ENCODE peak calls at places on chromosomes 16 and 17, in six cellular contexts. One of them, this sample, is unnamed.

GRCh38 chr17:3556905-3557767 is 476 bp downstream of the TRPV3 start:
- DNase-seq in heart left ventricle: no peak
- DNase-seq in CD8-positive, alpha-beta T cell: no peak
- DNase-seq in RWPE1: peak
- DNase-seq in AG10803: no peak
- DNase-seq in heart right ventricle: no peak
- DNase-seq in this sample: no peak

GRCh38 chr17:67232441-67232840 is 12.6 kb downstream of the HELZ start:
- DNase-seq in heart right ventricle: no peak
- DNase-seq in CD8-positive, alpha-beta T cell: no peak
- DNase-seq in RWPE1: no peak
- DNase-seq in AG10803: no peak
- DNase-seq in heart left ventricle: no peak
- DNase-seq in this sample: no peak

GRCh38 chr17:66904760-66905637 is 59.5 kb upstream of the CACNG4 start:
- DNase-seq in heart left ventricle: peak
- DNase-seq in CD8-positive, alpha-beta T cell: no peak
- DNase-seq in heart right ventricle: peak
- DNase-seq in AG10803: peak
- DNase-seq in RWPE1: peak
- DNase-seq in this sample: peak

GRCh38 chr17:16953841-16954240 is 18.1 kb downstream of the TNFRSF13B start:
- DNase-seq in AG10803: no peak
- DNase-seq in heart left ventricle: no peak
- DNase-seq in RWPE1: no peak
- DNase-seq in heart right ventricle: no peak
- DNase-seq in CD8-positive, alpha-beta T cell: no peak
- DNase-seq in this sample: no peak

GRCh38 chr16:29304251-29304900 is 102.1 kb downstream of the NPIPB11 start:
- DNase-seq in RWPE1: no peak
- DNase-seq in heart right ventricle: no peak
- DNase-seq in CD8-positive, alpha-beta T cell: no peak
- DNase-seq in AG10803: no peak
- DNase-seq in heart left ventricle: no peak
- DNase-seq in this sample: no peak

GRCh38 chr16:70578035-70578434 is 54.4 kb downstream of the SF3B3 start:
- DNase-seq in heart right ventricle: no peak
- DNase-seq in AG10803: no peak
- DNase-seq in RWPE1: no peak
- DNase-seq in CD8-positive, alpha-beta T cell: no peak
- DNase-seq in heart left ventricle: peak
- DNase-seq in this sample: no peak

GRCh38 chr17:76394166-76394565 is 9.8 kb downstream of the SPHK1 start:
- DNase-seq in CD8-positive, alpha-beta T cell: no peak
- DNase-seq in heart right ventricle: no peak
- DNase-seq in AG10803: no peak
- DNase-seq in RWPE1: peak
- DNase-seq in heart left ventricle: no peak
- DNase-seq in this sample: no peak

GRCh38 chr17:12918132-12918531 is 99.7 kb downstream of the ELAC2 start:
- DNase-seq in CD8-positive, alpha-beta T cell: no peak
- DNase-seq in heart right ventricle: no peak
- DNase-seq in RWPE1: no peak
- DNase-seq in heart left ventricle: no peak
- DNase-seq in AG10803: no peak
- DNase-seq in this sample: no peak

GRCh38 chr17:6178959-6179358 is 108.8 kb downstream of the WSCD1 start:
- DNase-seq in AG10803: no peak
- DNase-seq in CD8-positive, alpha-beta T cell: no peak
- DNase-seq in heart right ventricle: no peak
- DNase-seq in heart left ventricle: no peak
- DNase-seq in RWPE1: no peak
- DNase-seq in this sample: no peak

GRCh38 chr16:4746991-4747574 is 12.7 kb downstream of the DNAAF8 start:
- DNase-seq in RWPE1: no peak
- DNase-seq in AG10803: peak
- DNase-seq in CD8-positive, alpha-beta T cell: no peak
- DNase-seq in heart left ventricle: no peak
- DNase-seq in heart right ventricle: no peak
- DNase-seq in this sample: no peak

GRCh38 chr17:32283745-32284207 is 18.1 kb downstream of the RHBDL3 start:
- DNase-seq in heart left ventricle: no peak
- DNase-seq in RWPE1: no peak
- DNase-seq in AG10803: peak
- DNase-seq in heart right ventricle: no peak
- DNase-seq in CD8-positive, alpha-beta T cell: no peak
- DNase-seq in this sample: no peak

GRCh38 chr17:72538921-72539352 is 418.1 kb downstream of the SOX9 start:
- DNase-seq in RWPE1: no peak
- DNase-seq in heart right ventricle: no peak
- DNase-seq in CD8-positive, alpha-beta T cell: no peak
- DNase-seq in AG10803: no peak
- DNase-seq in heart left ventricle: no peak
- DNase-seq in this sample: no peak

GRCh38 chr17:33732116-33732515 is 439.0 kb upstream of the ASIC2 start:
- DNase-seq in RWPE1: peak
- DNase-seq in CD8-positive, alpha-beta T cell: no peak
- DNase-seq in heart right ventricle: no peak
- DNase-seq in heart left ventricle: no peak
- DNase-seq in AG10803: no peak
- DNase-seq in this sample: no peak

GRCh38 chr16:63315229-63315628 is 1279.0 kb upstream of the CDH8 start:
- DNase-seq in RWPE1: no peak
- DNase-seq in heart right ventricle: no peak
- DNase-seq in AG10803: no peak
- DNase-seq in heart left ventricle: no peak
- DNase-seq in CD8-positive, alpha-beta T cell: no peak
- DNase-seq in this sample: no peak

GRCh38 chr16:84594725-84595038 is 23.2 kb downstream of the COTL1 start:
- DNase-seq in heart right ventricle: no peak
- DNase-seq in heart left ventricle: no peak
- DNase-seq in AG10803: no peak
- DNase-seq in CD8-positive, alpha-beta T cell: no peak
- DNase-seq in RWPE1: no peak
- DNase-seq in this sample: no peak

GRCh38 chr17:30812218-30813177 is 12.0 kb downstream of the CRLF3 start:
- DNase-seq in CD8-positive, alpha-beta T cell: peak
- DNase-seq in AG10803: peak
- DNase-seq in heart right ventricle: no peak
- DNase-seq in RWPE1: peak
- DNase-seq in heart left ventricle: no peak
- DNase-seq in this sample: no peak

GRCh38 chr17:13228225-13228624 is 210.4 kb upstream of the ELAC2 start:
- DNase-seq in RWPE1: no peak
- DNase-seq in heart right ventricle: no peak
- DNase-seq in CD8-positive, alpha-beta T cell: no peak
- DNase-seq in AG10803: no peak
- DNase-seq in heart left ventricle: no peak
- DNase-seq in this sample: no peak

GRCh38 chr16:24491721-24492120 is 47.6 kb upstream of the RBBP6 start:
- DNase-seq in RWPE1: peak
- DNase-seq in AG10803: no peak
- DNase-seq in heart left ventricle: no peak
- DNase-seq in heart right ventricle: no peak
- DNase-seq in CD8-positive, alpha-beta T cell: no peak
- DNase-seq in this sample: no peak

GRCh38 chr16:25478476-25478875 is 213.3 kb upstream of the HS3ST4 start:
- DNase-seq in heart left ventricle: no peak
- DNase-seq in AG10803: no peak
- DNase-seq in RWPE1: no peak
- DNase-seq in heart right ventricle: no peak
- DNase-seq in CD8-positive, alpha-beta T cell: no peak
- DNase-seq in this sample: no peak

GRCh38 chr16:46736695-46737094 is 11.4 kb downstream of the MYLK3 start:
- DNase-seq in heart right ventricle: no peak
- DNase-seq in CD8-positive, alpha-beta T cell: no peak
- DNase-seq in RWPE1: no peak
- DNase-seq in heart left ventricle: no peak
- DNase-seq in AG10803: no peak
- DNase-seq in this sample: no peak

GRCh38 chr16:468072-468821 is 42.8 kb downstream of the RAB11FIP3 start:
- DNase-seq in heart right ventricle: no peak
- DNase-seq in heart left ventricle: no peak
- DNase-seq in RWPE1: no peak
- DNase-seq in AG10803: no peak
- DNase-seq in CD8-positive, alpha-beta T cell: no peak
- DNase-seq in this sample: no peak
- TF ChIP-seq CTCF in heart right ventricle: no peak
- TF ChIP-seq CTCF in heart left ventricle: no peak
- TF ChIP-seq CTCF in RWPE1: no peak
- TF ChIP-seq CTCF in AG10803: no peak
- TF ChIP-seq CTCF in CD8-positive, alpha-beta T cell: no peak
- TF ChIP-seq CTCF in this sample: no peak

GRCh38 chr17:48137658-48138057 is 30.1 kb downstream of the SNX11 start:
- DNase-seq in AG10803: no peak
- DNase-seq in RWPE1: no peak
- DNase-seq in heart right ventricle: no peak
- DNase-seq in heart left ventricle: no peak
- DNase-seq in CD8-positive, alpha-beta T cell: no peak
- DNase-seq in this sample: no peak

GRCh38 chr17:48132375-48132774 is 24.8 kb downstream of the SNX11 start:
- DNase-seq in AG10803: no peak
- DNase-seq in CD8-positive, alpha-beta T cell: no peak
- DNase-seq in heart left ventricle: no peak
- DNase-seq in heart right ventricle: no peak
- DNase-seq in RWPE1: no peak
- DNase-seq in this sample: no peak

GRCh38 chr17:48131216-48131824 is 23.8 kb downstream of the SNX11 start:
- DNase-seq in CD8-positive, alpha-beta T cell: peak
- DNase-seq in RWPE1: peak
- DNase-seq in AG10803: peak
- DNase-seq in heart left ventricle: peak
- DNase-seq in heart right ventricle: peak
- DNase-seq in this sample: peak

GRCh38 chr17:48139948-48140347 is 32.4 kb downstream of the SNX11 start:
- DNase-seq in heart right ventricle: no peak
- DNase-seq in CD8-positive, alpha-beta T cell: no peak
- DNase-seq in heart left ventricle: no peak
- DNase-seq in RWPE1: no peak
- DNase-seq in AG10803: no peak
- DNase-seq in this sample: no peak

DNA sequence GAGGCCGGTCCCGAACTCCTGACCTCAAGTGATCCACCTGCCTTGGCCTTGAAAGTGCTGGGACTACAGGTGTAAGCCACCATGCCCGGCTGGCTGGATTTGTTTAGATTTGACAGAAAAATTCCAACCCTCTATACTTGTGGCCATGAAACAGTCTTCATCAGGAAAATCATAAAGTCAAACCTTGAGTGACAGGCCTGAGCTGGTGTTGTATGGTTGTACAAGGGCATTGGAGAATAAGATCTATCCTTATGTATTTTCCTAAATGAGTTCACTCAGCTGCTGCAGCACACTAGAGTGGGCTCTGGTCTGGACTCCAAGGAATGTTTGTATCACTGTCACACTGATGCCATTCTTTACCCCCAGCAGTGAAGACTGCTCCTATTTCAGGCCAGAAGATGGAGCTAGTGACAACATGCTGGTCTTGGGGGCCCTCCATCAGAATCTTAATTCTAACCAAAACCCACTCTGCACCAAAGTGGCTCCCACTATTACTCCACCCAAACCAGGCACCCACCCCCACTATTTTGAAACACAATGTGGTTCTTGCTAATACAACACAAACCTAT is 27.4 kb downstream of the SNX11 start:
- DNase-seq in heart right ventricle: no peak
- DNase-seq in CD8-positive, alpha-beta T cell: no peak
- DNase-seq in RWPE1: no peak
- DNase-seq in heart left ventricle: no peak
- DNase-seq in AG10803: no peak
- DNase-seq in this sample: no peak
- TF ChIP-seq CTCF in heart right ventricle: no peak
- TF ChIP-seq CTCF in CD8-positive, alpha-beta T cell: no peak
- TF ChIP-seq CTCF in RWPE1: no peak
- TF ChIP-seq CTCF in heart left ventricle: no peak
- TF ChIP-seq CTCF in AG10803: peak
- TF ChIP-seq CTCF in this sample: no peak

GRCh38 chr16:13507530-13507929 is 412.4 kb upstream of the ERCC4 start:
- DNase-seq in CD8-positive, alpha-beta T cell: no peak
- DNase-seq in heart left ventricle: no peak
- DNase-seq in heart right ventricle: no peak
- DNase-seq in AG10803: no peak
- DNase-seq in RWPE1: no peak
- DNase-seq in this sample: no peak

GRCh38 chr16:13510425-13511151 is 409.4 kb upstream of the ERCC4 start:
- DNase-seq in heart left ventricle: no peak
- DNase-seq in AG10803: no peak
- DNase-seq in CD8-positive, alpha-beta T cell: no peak
- DNase-seq in RWPE1: no peak
- DNase-seq in heart right ventricle: no peak
- DNase-seq in this sample: no peak
- TF ChIP-seq CTCF in heart left ventricle: no peak
- TF ChIP-seq CTCF in AG10803: no peak
- TF ChIP-seq CTCF in CD8-positive, alpha-beta T cell: no peak
- TF ChIP-seq CTCF in RWPE1: no peak
- TF ChIP-seq CTCF in heart right ventricle: no peak
- TF ChIP-seq CTCF in this sample: no peak

GRCh38 chr16:50372611-50373344 is 4.0 kb upstream of the BRD7 start:
- DNase-seq in AG10803: peak
- DNase-seq in RWPE1: peak
- DNase-seq in CD8-positive, alpha-beta T cell: no peak
- DNase-seq in heart left ventricle: peak
- DNase-seq in heart right ventricle: peak
- DNase-seq in this sample: no peak

GRCh38 chr16:50373345-50373701 is 4.5 kb upstream of the BRD7 start:
- DNase-seq in heart left ventricle: no peak
- DNase-seq in CD8-positive, alpha-beta T cell: no peak
- DNase-seq in heart right ventricle: no peak
- DNase-seq in AG10803: no peak
- DNase-seq in RWPE1: no peak
- DNase-seq in this sample: no peak

GRCh38 chr16:50371036-50371716 is 2.4 kb upstream of the BRD7 start:
- DNase-seq in heart right ventricle: no peak
- DNase-seq in RWPE1: no peak
- DNase-seq in CD8-positive, alpha-beta T cell: no peak
- DNase-seq in AG10803: no peak
- DNase-seq in heart left ventricle: no peak
- DNase-seq in this sample: no peak

GRCh38 chr16:50373780-50374179 is 5.0 kb upstream of the BRD7 start:
- DNase-seq in heart left ventricle: no peak
- DNase-seq in heart right ventricle: no peak
- DNase-seq in CD8-positive, alpha-beta T cell: no peak
- DNase-seq in AG10803: no peak
- DNase-seq in RWPE1: no peak
- DNase-seq in this sample: no peak

DNA sequence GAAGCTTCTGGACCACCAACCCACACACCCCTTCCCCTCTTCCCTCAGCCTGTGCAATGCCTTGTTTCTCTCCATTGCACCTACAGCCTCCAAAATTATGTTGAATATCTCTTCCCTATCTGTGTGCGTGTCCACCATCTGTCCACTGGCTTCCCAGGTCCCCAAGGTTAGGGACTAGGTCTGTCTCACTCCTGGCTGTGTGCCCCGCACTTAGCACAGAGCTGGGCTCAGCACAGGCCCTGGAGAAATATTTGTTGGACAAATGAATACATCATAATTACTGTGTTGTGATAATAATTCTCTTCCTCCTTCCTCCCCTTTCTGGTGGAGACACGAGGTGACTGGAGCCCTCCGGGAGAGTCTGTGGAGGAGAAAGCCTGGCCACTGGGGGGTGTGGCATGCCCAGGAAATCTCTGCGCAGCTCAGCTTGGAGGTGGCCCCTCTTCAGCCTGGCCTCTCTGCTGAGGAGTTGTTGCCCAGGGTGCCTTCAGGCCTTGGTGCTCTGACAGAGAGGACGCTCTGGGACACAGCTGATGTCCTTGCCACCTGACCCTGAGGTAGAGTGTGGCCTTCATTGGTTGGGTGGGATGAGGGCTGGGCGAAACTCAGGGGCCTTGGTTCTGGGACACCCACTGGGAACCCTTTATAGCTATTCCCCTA is 3.3 kb upstream of the BRD7 start:
- DNase-seq in heart left ventricle: no peak
- DNase-seq in AG10803: peak
- DNase-seq in heart right ventricle: no peak
- DNase-seq in RWPE1: no peak
- DNase-seq in CD8-positive, alpha-beta T cell: no peak
- DNase-seq in this sample: no peak
- TF ChIP-seq CTCF in heart left ventricle: peak
- TF ChIP-seq CTCF in AG10803: peak
- TF ChIP-seq CTCF in heart right ventricle: peak
- TF ChIP-seq CTCF in RWPE1: no peak
- TF ChIP-seq CTCF in CD8-positive, alpha-beta T cell: no peak
- TF ChIP-seq CTCF in this sample: no peak